ENCODE peak calls at places on chromosomes 11 and 22, in five cellular contexts. V is stimulated activated CD4-positive, alpha-beta T cell treated with anti-CD3 and anti-CD28 coated beads, Interleukin-1b, Interleukin-23, amount 100 ng/mL, for 24 hours; U is NCI-H510A treated with DMSO at 0.1 percent for 48 hours; A is prostate gland; F is NCI-H1092 treated with DMSO at 0.1 percent for 48 hours. H is an unnamed sample.

GRCh38 chr11:47861762-47862161 is 13.6 kb upstream of the NUP160 start:
- DNase-seq in U (no peak), A (no peak), V (no peak), F (no peak), H (no peak)

GRCh38 chr11:199004-199581 is 6.2 kb downstream of the SCGB1C1 start:
- DNase-seq in U (no peak), A (no peak), V (no peak), F (no peak), H (no peak)

GRCh38 chr11:75463106-75463774 is 30.2 kb upstream of the KLHL35 start:
- DNase-seq in A (no peak), F (no peak), V (no peak), U (no peak), H (no peak)

GRCh38 chr11:9675691-9676090 is 11.8 kb downstream of the SWAP70 start:
- DNase-seq in U (no peak), F (no peak), A (no peak), V (no peak), H (peak)

GRCh38 chr22:28381427-28382167 is 298.0 kb downstream of the TTC28 start:
- DNase-seq in V (no peak), U (no peak), F (no peak), A (no peak), H (no peak)

GRCh38 chr11:2074266-2074825 is 64.8 kb downstream of the IGF2 start:
- DNase-seq in A (no peak), U (no peak), V (no peak), F (no peak), H (peak)

GRCh38 chr22:19183216-19183615 is 4.7 kb upstream of the SLC25A1 start:
- DNase-seq in V (no peak), A (no peak), F (no peak), U (no peak), H (no peak)

GRCh38 chr11:124475265-124475664 is 29.8 kb upstream of the OR8B8 start:
- DNase-seq in F (no peak), U (no peak), A (no peak), V (no peak), H (no peak)